ENCODE peak calls at places on chromosomes 13 and 19, in six cellular contexts. One of them, this sample, is unnamed.

GRCh38 chr19:40612831-40613668 is 11.9 kb downstream of the LTBP4 start:
- DNase-seq in neuronal stem cell: no peak
- DNase-seq in epithelial cell of proximal tubule: no peak
- DNase-seq in aorta: peak; percentile 74
- DNase-seq in cardiac muscle cell: peak; percentile 64
- DNase-seq in breast epithelium: no peak
- DNase-seq in this sample: no peak

GRCh38 chr19:39846678-39847486 is 703 bp upstream of the FBL start:
- DNase-seq in neuronal stem cell: no peak
- DNase-seq in epithelial cell of proximal tubule: no peak
- DNase-seq in aorta: no peak
- DNase-seq in cardiac muscle cell: peak; percentile 31
- DNase-seq in breast epithelium: no peak
- DNase-seq in this sample: no peak

GRCh38 chr19:4173479-4174211 is 8.7 kb downstream of the SIRT6 start:
- DNase-seq in neuronal stem cell: no peak
- DNase-seq in epithelial cell of proximal tubule: no peak
- DNase-seq in aorta: no peak
- DNase-seq in cardiac muscle cell: no peak
- DNase-seq in breast epithelium: no peak
- DNase-seq in this sample: no peak

GRCh38 chr13:45196091-45196490 is 4.8 kb downstream of the KCTD4 start:
- DNase-seq in neuronal stem cell: no peak
- DNase-seq in epithelial cell of proximal tubule: no peak
- DNase-seq in aorta: no peak
- DNase-seq in cardiac muscle cell: no peak
- DNase-seq in breast epithelium: no peak
- DNase-seq in this sample: peak; percentile 10

GRCh38 chr19:45391346-45391745 is 13.5 kb downstream of the PPP1R13L start:
- DNase-seq in neuronal stem cell: no peak
- DNase-seq in epithelial cell of proximal tubule: no peak
- DNase-seq in aorta: no peak
- DNase-seq in cardiac muscle cell: no peak
- DNase-seq in breast epithelium: no peak
- DNase-seq in this sample: no peak

GRCh38 chr13:90618133-90618532 is 729.4 kb upstream of the MIR17HG start:
- DNase-seq in neuronal stem cell: no peak
- DNase-seq in epithelial cell of proximal tubule: no peak
- DNase-seq in aorta: no peak
- DNase-seq in cardiac muscle cell: no peak
- DNase-seq in breast epithelium: no peak
- DNase-seq in this sample: no peak

GRCh38 chr13:39684531-39685137 is 29.2 kb downstream of the COG6 start:
- DNase-seq in neuronal stem cell: peak; percentile 5
- DNase-seq in epithelial cell of proximal tubule: no peak
- DNase-seq in aorta: no peak
- DNase-seq in cardiac muscle cell: peak; percentile 62
- DNase-seq in breast epithelium: no peak
- DNase-seq in this sample: peak; percentile 54

GRCh38 chr13:30735025-30735967 is at the start of gene ALOX5AP:
- DNase-seq in neuronal stem cell: no peak
- DNase-seq in epithelial cell of proximal tubule: no peak
- DNase-seq in aorta: no peak
- DNase-seq in cardiac muscle cell: no peak
- DNase-seq in breast epithelium: no peak
- DNase-seq in this sample: no peak

GRCh38 chr13:36297259-36297599 is 385 bp downstream of the CCDC169 start:
- DNase-seq in neuronal stem cell: no peak
- DNase-seq in epithelial cell of proximal tubule: no peak
- DNase-seq in aorta: no peak
- DNase-seq in cardiac muscle cell: no peak
- DNase-seq in breast epithelium: no peak
- DNase-seq in this sample: no peak

GRCh38 chr19:12939292-12939606 is 840 bp downstream of the CALR start:
- DNase-seq in neuronal stem cell: no peak
- DNase-seq in epithelial cell of proximal tubule: no peak
- DNase-seq in aorta: no peak
- DNase-seq in cardiac muscle cell: no peak
- DNase-seq in breast epithelium: no peak
- DNase-seq in this sample: no peak

GRCh38 chr13:101930331-101930730 is 471.5 kb downstream of the FGF14 start:
- DNase-seq in neuronal stem cell: no peak
- DNase-seq in epithelial cell of proximal tubule: no peak
- DNase-seq in aorta: no peak
- DNase-seq in cardiac muscle cell: no peak
- DNase-seq in breast epithelium: no peak
- DNase-seq in this sample: no peak

GRCh38 chr13:37175996-37176395 is 70.5 kb upstream of the CSNK1A1L start:
- DNase-seq in neuronal stem cell: no peak
- DNase-seq in epithelial cell of proximal tubule: no peak
- DNase-seq in aorta: no peak
- DNase-seq in cardiac muscle cell: no peak
- DNase-seq in breast epithelium: no peak
- DNase-seq in this sample: peak; percentile 89

GRCh38 chr13:110023729-110024645 is 237.6 kb upstream of the IRS2 start:
- DNase-seq in neuronal stem cell: no peak
- DNase-seq in epithelial cell of proximal tubule: no peak
- DNase-seq in aorta: peak; percentile 78
- DNase-seq in cardiac muscle cell: peak; percentile 61
- DNase-seq in breast epithelium: no peak
- DNase-seq in this sample: no peak

GRCh38 chr13:60111726-60112125 is 52.0 kb downstream of the DIAPH3 start:
- DNase-seq in neuronal stem cell: no peak
- DNase-seq in epithelial cell of proximal tubule: no peak
- DNase-seq in aorta: no peak
- DNase-seq in cardiac muscle cell: no peak
- DNase-seq in breast epithelium: no peak
- DNase-seq in this sample: no peak

GRCh38 chr13:60112771-60113170 is 51.0 kb downstream of the DIAPH3 start:
- DNase-seq in neuronal stem cell: no peak
- DNase-seq in epithelial cell of proximal tubule: no peak
- DNase-seq in aorta: no peak
- DNase-seq in cardiac muscle cell: no peak
- DNase-seq in breast epithelium: no peak
- DNase-seq in this sample: no peak

GRCh38 chr13:60109285-60109684 is 54.4 kb downstream of the DIAPH3 start:
- DNase-seq in neuronal stem cell: no peak
- DNase-seq in epithelial cell of proximal tubule: no peak
- DNase-seq in aorta: no peak
- DNase-seq in cardiac muscle cell: no peak
- DNase-seq in breast epithelium: no peak
- DNase-seq in this sample: no peak

GRCh38 chr13:60114499-60115028 is 49.2 kb downstream of the DIAPH3 start:
- DNase-seq in neuronal stem cell: no peak
- DNase-seq in epithelial cell of proximal tubule: no peak
- DNase-seq in aorta: no peak
- DNase-seq in cardiac muscle cell: no peak
- DNase-seq in breast epithelium: no peak
- DNase-seq in this sample: no peak
- H3K4me3 ChIP-seq in neuronal stem cell: no peak overlapping the region
- H3K4me3 ChIP-seq in epithelial cell of proximal tubule: no peak overlapping the region
- H3K4me3 ChIP-seq in aorta: no peak overlapping the region
- H3K4me3 ChIP-seq in cardiac muscle cell: no peak overlapping the region
- H3K4me3 ChIP-seq in breast epithelium: no peak overlapping the region
- H3K4me3 ChIP-seq in this sample: no peak overlapping the region

GRCh38 chr13:50365683-50366391 is 350.6 kb downstream of the KCNRG start:
- DNase-seq in neuronal stem cell: no peak
- DNase-seq in epithelial cell of proximal tubule: peak; percentile 78
- DNase-seq in aorta: no peak
- DNase-seq in cardiac muscle cell: no peak
- DNase-seq in breast epithelium: no peak
- DNase-seq in this sample: peak; percentile 79
- H3K4me3 ChIP-seq in neuronal stem cell: no peak overlapping the region
- H3K4me3 ChIP-seq in epithelial cell of proximal tubule: peak overlapping the region; percentile 31
- H3K4me3 ChIP-seq in aorta: peak overlapping the region; percentile 32
- H3K4me3 ChIP-seq in cardiac muscle cell: no peak overlapping the region
- H3K4me3 ChIP-seq in breast epithelium: no peak overlapping the region
- H3K4me3 ChIP-seq in this sample: no peak overlapping the region

GRCh38 chr13:48411281-48412099 is 1.4 kb downstream of the LPAR6 start:
- DNase-seq in neuronal stem cell: no peak
- DNase-seq in epithelial cell of proximal tubule: no peak
- DNase-seq in aorta: no peak
- DNase-seq in cardiac muscle cell: no peak
- DNase-seq in breast epithelium: no peak
- DNase-seq in this sample: peak; percentile 59

GRCh38 chr13:48412100-48412556 is 785 bp downstream of the LPAR6 start:
- DNase-seq in neuronal stem cell: no peak
- DNase-seq in epithelial cell of proximal tubule: no peak
- DNase-seq in aorta: no peak
- DNase-seq in cardiac muscle cell: no peak
- DNase-seq in breast epithelium: no peak
- DNase-seq in this sample: peak; percentile 64

GRCh38 chr13:48414501-48414900 is 1.6 kb upstream of the LPAR6 start:
- DNase-seq in neuronal stem cell: no peak
- DNase-seq in epithelial cell of proximal tubule: no peak
- DNase-seq in aorta: no peak
- DNase-seq in cardiac muscle cell: no peak
- DNase-seq in breast epithelium: no peak
- DNase-seq in this sample: no peak

GRCh38 chr13:48412881-48413351 is at the start of gene LPAR6:
- DNase-seq in neuronal stem cell: no peak
- DNase-seq in epithelial cell of proximal tubule: no peak
- DNase-seq in aorta: no peak
- DNase-seq in cardiac muscle cell: no peak
- DNase-seq in breast epithelium: no peak
- DNase-seq in this sample: peak; percentile 88

GRCh38 chr13:48410199-48410598 is 2.7 kb downstream of the LPAR6 start:
- DNase-seq in neuronal stem cell: no peak
- DNase-seq in epithelial cell of proximal tubule: no peak
- DNase-seq in aorta: no peak
- DNase-seq in cardiac muscle cell: no peak
- DNase-seq in breast epithelium: no peak
- DNase-seq in this sample: peak; percentile 61
- H3K4me3 ChIP-seq in neuronal stem cell: peak overlapping the region; percentile 61
- H3K4me3 ChIP-seq in epithelial cell of proximal tubule: peak overlapping the region; percentile 69
- H3K4me3 ChIP-seq in aorta: peak overlapping the region; percentile 47
- H3K4me3 ChIP-seq in cardiac muscle cell: no peak overlapping the region
- H3K4me3 ChIP-seq in breast epithelium: peak overlapping the region; percentile 47
- H3K4me3 ChIP-seq in this sample: peak overlapping the region; percentile 76

GRCh38 chr19:15461694-15462093 is 2.6 kb downstream of the RASAL3 start:
- DNase-seq in neuronal stem cell: no peak
- DNase-seq in epithelial cell of proximal tubule: no peak
- DNase-seq in aorta: no peak
- DNase-seq in cardiac muscle cell: no peak
- DNase-seq in breast epithelium: no peak
- DNase-seq in this sample: no peak
- H3K4me3 ChIP-seq in neuronal stem cell: no peak overlapping the region
- H3K4me3 ChIP-seq in epithelial cell of proximal tubule: no peak overlapping the region
- H3K4me3 ChIP-seq in aorta: no peak overlapping the region
- H3K4me3 ChIP-seq in cardiac muscle cell: no peak overlapping the region
- H3K4me3 ChIP-seq in breast epithelium: no peak overlapping the region
- H3K4me3 ChIP-seq in this sample: no peak overlapping the region

DNA sequence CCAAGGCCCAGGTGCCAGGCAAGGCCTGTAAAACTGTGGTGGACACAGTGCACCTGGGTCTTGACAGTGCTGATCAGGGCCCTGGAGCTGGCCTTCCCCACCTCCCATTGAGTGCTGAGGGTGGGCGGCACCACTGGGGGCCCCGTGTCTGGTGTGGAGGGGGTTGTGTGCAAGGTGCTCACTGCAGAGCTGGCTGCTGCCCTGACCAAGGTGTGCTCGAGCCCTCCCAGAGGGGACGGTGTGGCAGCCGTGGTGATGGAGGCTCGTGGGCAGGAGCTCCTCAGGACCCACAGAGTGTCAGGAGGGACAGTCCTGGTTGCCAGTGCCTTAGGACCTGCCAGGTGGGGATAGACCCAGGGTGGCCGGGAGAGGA is 23.0 kb downstream of the ATP4B start:
- DNase-seq in neuronal stem cell: no peak
- DNase-seq in epithelial cell of proximal tubule: no peak
- DNase-seq in aorta: peak; percentile 26
- DNase-seq in cardiac muscle cell: no peak
- DNase-seq in breast epithelium: peak; percentile 43
- DNase-seq in this sample: no peak
- H3K4me3 ChIP-seq in neuronal stem cell: no peak overlapping the region
- H3K4me3 ChIP-seq in epithelial cell of proximal tubule: no peak overlapping the region
- H3K4me3 ChIP-seq in aorta: no peak overlapping the region
- H3K4me3 ChIP-seq in cardiac muscle cell: no peak overlapping the region
- H3K4me3 ChIP-seq in breast epithelium: no peak overlapping the region
- H3K4me3 ChIP-seq in this sample: no peak overlapping the region

This sample was measured in endothelial cell of umbilical vein.